ENCODE peak calls at places on chromosomes 12 and 14, in five cellular contexts. One of them, this sample, is unnamed.

GRCh38 chr14:73713206-73713803 is 879 bp downstream of the PNMA1 start:
- DNase-seq in GM12878: no peak
- DNase-seq in esophagus muscularis mucosa: no peak
- DNase-seq in stomach: no peak
- DNase-seq in spleen: no peak
- DNase-seq in this sample: no peak

GRCh38 chr12:70254225-70254624 is 11.0 kb downstream of the CNOT2 start:
- DNase-seq in stomach: no peak
- DNase-seq in spleen: no peak
- DNase-seq in esophagus muscularis mucosa: no peak
- DNase-seq in GM12878: no peak
- DNase-seq in this sample: no peak

GRCh38 chr12:88247241-88247643 is 105.1 kb downstream of the TMTC3 start:
- DNase-seq in esophagus muscularis mucosa: no peak
- DNase-seq in GM12878: no peak
- DNase-seq in spleen: no peak
- DNase-seq in stomach: no peak
- DNase-seq in this sample: no peak

GRCh38 chr12:49364989-49365388 is 2.3 kb upstream of the SPATS2 start:
- DNase-seq in stomach: no peak
- DNase-seq in GM12878: no peak
- DNase-seq in spleen: no peak
- DNase-seq in esophagus muscularis mucosa: no peak
- DNase-seq in this sample: no peak

GRCh38 chr14:50260511-50260910 is 29.1 kb upstream of the SOS2 start:
- DNase-seq in spleen: no peak
- DNase-seq in GM12878: no peak
- DNase-seq in stomach: no peak
- DNase-seq in esophagus muscularis mucosa: no peak
- DNase-seq in this sample: no peak

GRCh38 chr12:30796508-30796780 is 41.7 kb upstream of the CAPRIN2 start:
- DNase-seq in spleen: no peak
- DNase-seq in esophagus muscularis mucosa: no peak
- DNase-seq in GM12878: no peak
- DNase-seq in stomach: no peak
- DNase-seq in this sample: no peak

GRCh38 chr14:104138098-104138890 is at the start of gene KIF26A:
- DNase-seq in esophagus muscularis mucosa: no peak
- DNase-seq in GM12878: no peak
- DNase-seq in stomach: no peak
- DNase-seq in spleen: peak
- DNase-seq in this sample: no peak

GRCh38 chr12:119659289-119659897 is 8.5 kb upstream of the PRKAB1 start:
- DNase-seq in spleen: no peak
- DNase-seq in stomach: no peak
- DNase-seq in GM12878: no peak
- DNase-seq in esophagus muscularis mucosa: no peak
- DNase-seq in this sample: no peak

GRCh38 chr14:23079716-23080115 is 15.2 kb downstream of the ACIN1 start:
- DNase-seq in stomach: no peak
- DNase-seq in GM12878: no peak
- DNase-seq in spleen: no peak
- DNase-seq in esophagus muscularis mucosa: no peak
- DNase-seq in this sample: no peak

GRCh38 chr12:92743026-92743425 is 40.2 kb downstream of the PLEKHG7 start:
- DNase-seq in esophagus muscularis mucosa: peak
- DNase-seq in spleen: no peak
- DNase-seq in GM12878: no peak
- DNase-seq in stomach: no peak
- DNase-seq in this sample: no peak

GRCh38 chr12:60257063-60257462 is 661.2 kb downstream of the SLC16A7 start:
- DNase-seq in spleen: no peak
- DNase-seq in stomach: no peak
- DNase-seq in esophagus muscularis mucosa: no peak
- DNase-seq in GM12878: no peak
- DNase-seq in this sample: no peak

GRCh38 chr12:26402648-26403047 is 207.3 kb downstream of the SSPN start:
- DNase-seq in GM12878: no peak
- DNase-seq in esophagus muscularis mucosa: no peak
- DNase-seq in spleen: no peak
- DNase-seq in stomach: peak
- DNase-seq in this sample: no peak

GRCh38 chr14:103099081-103099732 is 4.7 kb downstream of the EXOC3L4 start:
- DNase-seq in stomach: peak
- DNase-seq in esophagus muscularis mucosa: no peak
- DNase-seq in spleen: no peak
- DNase-seq in GM12878: no peak
- DNase-seq in this sample: no peak

GRCh38 chr12:12427568-12427967 is 70.7 kb downstream of the BORCS5 start:
- DNase-seq in esophagus muscularis mucosa: no peak
- DNase-seq in spleen: no peak
- DNase-seq in GM12878: no peak
- DNase-seq in stomach: no peak
- DNase-seq in this sample: no peak

DNA sequence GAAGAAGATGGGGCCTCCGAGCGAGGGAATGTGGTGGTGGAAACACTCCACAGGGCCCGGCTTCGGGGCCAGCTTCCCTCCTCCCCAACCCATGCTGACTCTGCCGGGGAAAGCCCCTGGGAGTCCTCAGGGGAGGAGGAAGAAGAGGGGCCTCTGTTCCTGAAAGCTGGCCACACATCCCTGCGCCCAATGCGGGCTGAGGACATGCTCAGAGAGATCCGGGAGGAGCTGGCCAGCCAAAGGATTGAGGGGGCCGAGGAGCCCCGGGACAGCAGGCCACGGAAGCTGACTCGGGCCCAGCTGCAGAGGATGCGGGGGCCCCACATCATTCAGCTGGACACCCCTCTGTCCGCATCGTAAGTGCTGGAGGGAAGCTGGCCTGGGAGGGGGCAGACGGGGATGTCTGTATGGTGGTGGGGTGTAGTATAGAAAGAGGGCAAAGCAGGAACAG is 14.3 kb downstream of the TNFRSF1A start:
- DNase-seq in spleen: no peak
- DNase-seq in stomach: no peak
- DNase-seq in esophagus muscularis mucosa: no peak
- DNase-seq in GM12878: no peak
- DNase-seq in this sample: no peak
- TF ChIP-seq POLR2AphosphoS5 in spleen: peak
- TF ChIP-seq POLR2AphosphoS5 in stomach: no peak
- TF ChIP-seq POLR2AphosphoS5 in esophagus muscularis mucosa: no peak
- TF ChIP-seq POLR2AphosphoS5 in GM12878: no peak
- TF ChIP-seq POLR2AphosphoS5 in this sample: no peak

GRCh38 chr14:88209273-88209672 is 113.8 kb downstream of the KCNK10 start:
- DNase-seq in stomach: no peak
- DNase-seq in spleen: no peak
- DNase-seq in esophagus muscularis mucosa: no peak
- DNase-seq in GM12878: no peak
- DNase-seq in this sample: no peak
- TF ChIP-seq POLR2A in stomach: no peak
- TF ChIP-seq POLR2A in spleen: no peak
- TF ChIP-seq POLR2A in esophagus muscularis mucosa: no peak
- TF ChIP-seq POLR2A in GM12878: no peak
- TF ChIP-seq POLR2A in this sample: no peak

DNA sequence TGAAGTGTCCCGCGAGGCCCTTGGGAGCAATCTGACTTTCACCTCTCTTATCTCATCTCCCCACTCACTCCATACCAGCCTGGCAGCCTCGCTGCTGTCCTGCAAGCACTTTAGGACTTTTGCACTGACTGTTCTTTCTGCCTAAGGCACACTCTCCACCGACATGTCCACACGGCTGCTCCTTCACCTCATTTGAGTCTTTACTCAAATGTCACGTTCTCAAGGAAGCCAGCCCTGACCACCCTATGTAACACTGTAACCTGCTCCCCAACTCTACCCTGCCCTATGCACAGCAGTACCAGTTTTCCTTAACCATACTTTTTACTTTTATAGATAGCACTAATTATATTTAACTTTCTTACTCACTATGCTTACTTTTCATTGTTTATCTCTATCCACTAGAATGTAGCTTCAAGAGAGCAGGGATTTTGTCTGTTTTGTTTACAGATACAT is 32.0 kb downstream of the PRKD1 start:
- DNase-seq in spleen: no peak
- DNase-seq in GM12878: no peak
- DNase-seq in esophagus muscularis mucosa: no peak
- DNase-seq in stomach: peak
- DNase-seq in this sample: no peak
- TF ChIP-seq POLR2AphosphoS5 in spleen: no peak
- TF ChIP-seq POLR2AphosphoS5 in GM12878: no peak
- TF ChIP-seq POLR2AphosphoS5 in esophagus muscularis mucosa: no peak
- TF ChIP-seq POLR2AphosphoS5 in stomach: no peak
- TF ChIP-seq POLR2AphosphoS5 in this sample: no peak

DNA sequence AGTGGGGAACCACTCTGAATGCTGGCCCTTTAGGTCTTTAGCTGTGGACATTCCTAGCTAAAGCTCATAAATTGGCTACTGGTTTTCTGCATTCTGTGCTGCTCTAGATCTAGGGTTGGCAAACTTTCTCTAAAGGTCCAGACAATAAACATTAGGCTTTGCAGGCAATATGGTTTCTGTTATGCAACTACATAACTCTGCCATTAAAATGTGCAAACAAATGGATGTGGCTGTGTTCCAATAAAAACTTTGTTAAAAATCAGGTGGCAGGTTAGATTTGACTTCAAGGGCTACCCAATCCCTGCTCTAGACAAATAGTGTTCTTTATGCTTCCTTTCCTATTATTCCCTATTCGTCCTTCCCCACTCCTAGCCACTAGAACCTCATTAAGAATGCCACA is 6.8 kb upstream of the LRRC9 start:
- DNase-seq in esophagus muscularis mucosa: no peak
- DNase-seq in stomach: no peak
- DNase-seq in spleen: no peak
- DNase-seq in GM12878: no peak
- DNase-seq in this sample: no peak
- TF ChIP-seq POLR2A in esophagus muscularis mucosa: no peak
- TF ChIP-seq POLR2A in stomach: no peak
- TF ChIP-seq POLR2A in spleen: no peak
- TF ChIP-seq POLR2A in GM12878: no peak
- TF ChIP-seq POLR2A in this sample: no peak

GRCh38 chr12:28192145-28192544 is 1.9 kb downstream of the CCDC91 start:
- DNase-seq in esophagus muscularis mucosa: no peak
- DNase-seq in stomach: no peak
- DNase-seq in spleen: no peak
- DNase-seq in GM12878: no peak
- DNase-seq in this sample: no peak

GRCh38 chr12:28190321-28191017 is at the start of gene CCDC91:
- DNase-seq in spleen: peak
- DNase-seq in stomach: peak
- DNase-seq in GM12878: peak
- DNase-seq in esophagus muscularis mucosa: peak
- DNase-seq in this sample: peak

GRCh38 chr12:28189774-28190320 is 409 bp upstream of the CCDC91 start:
- DNase-seq in spleen: no peak
- DNase-seq in stomach: no peak
- DNase-seq in esophagus muscularis mucosa: no peak
- DNase-seq in GM12878: no peak
- DNase-seq in this sample: no peak

GRCh38 chr12:28191690-28192089 is 1.4 kb downstream of the CCDC91 start:
- DNase-seq in esophagus muscularis mucosa: no peak
- DNase-seq in stomach: no peak
- DNase-seq in spleen: no peak
- DNase-seq in GM12878: no peak
- DNase-seq in this sample: no peak

GRCh38 chr12:28191018-28191595 is 851 bp downstream of the CCDC91 start:
- DNase-seq in stomach: no peak
- DNase-seq in spleen: no peak
- DNase-seq in GM12878: no peak
- DNase-seq in esophagus muscularis mucosa: no peak
- DNase-seq in this sample: no peak
- TF ChIP-seq POLR2AphosphoS5 in stomach: no peak
- TF ChIP-seq POLR2AphosphoS5 in spleen: no peak
- TF ChIP-seq POLR2AphosphoS5 in GM12878: no peak
- TF ChIP-seq POLR2AphosphoS5 in esophagus muscularis mucosa: peak
- TF ChIP-seq POLR2AphosphoS5 in this sample: no peak

GRCh38 chr14:21029917-21030316 is at the start of gene TPPP2:
- DNase-seq in spleen: no peak
- DNase-seq in stomach: no peak
- DNase-seq in GM12878: no peak
- DNase-seq in esophagus muscularis mucosa: no peak
- DNase-seq in this sample: no peak

GRCh38 chr14:21036746-21037145 is 2.1 kb upstream of the RNASE13 start:
- DNase-seq in esophagus muscularis mucosa: no peak
- DNase-seq in spleen: no peak
- DNase-seq in stomach: no peak
- DNase-seq in GM12878: no peak
- DNase-seq in this sample: no peak

GRCh38 chr14:21034707-21035106 is at the start of gene RNASE13:
- DNase-seq in esophagus muscularis mucosa: no peak
- DNase-seq in stomach: no peak
- DNase-seq in GM12878: no peak
- DNase-seq in spleen: no peak
- DNase-seq in this sample: no peak

GRCh38 chr14:21030531-21030930 is 514 bp downstream of the TPPP2 start:
- DNase-seq in esophagus muscularis mucosa: no peak
- DNase-seq in GM12878: no peak
- DNase-seq in stomach: no peak
- DNase-seq in spleen: no peak
- DNase-seq in this sample: no peak

DNA sequence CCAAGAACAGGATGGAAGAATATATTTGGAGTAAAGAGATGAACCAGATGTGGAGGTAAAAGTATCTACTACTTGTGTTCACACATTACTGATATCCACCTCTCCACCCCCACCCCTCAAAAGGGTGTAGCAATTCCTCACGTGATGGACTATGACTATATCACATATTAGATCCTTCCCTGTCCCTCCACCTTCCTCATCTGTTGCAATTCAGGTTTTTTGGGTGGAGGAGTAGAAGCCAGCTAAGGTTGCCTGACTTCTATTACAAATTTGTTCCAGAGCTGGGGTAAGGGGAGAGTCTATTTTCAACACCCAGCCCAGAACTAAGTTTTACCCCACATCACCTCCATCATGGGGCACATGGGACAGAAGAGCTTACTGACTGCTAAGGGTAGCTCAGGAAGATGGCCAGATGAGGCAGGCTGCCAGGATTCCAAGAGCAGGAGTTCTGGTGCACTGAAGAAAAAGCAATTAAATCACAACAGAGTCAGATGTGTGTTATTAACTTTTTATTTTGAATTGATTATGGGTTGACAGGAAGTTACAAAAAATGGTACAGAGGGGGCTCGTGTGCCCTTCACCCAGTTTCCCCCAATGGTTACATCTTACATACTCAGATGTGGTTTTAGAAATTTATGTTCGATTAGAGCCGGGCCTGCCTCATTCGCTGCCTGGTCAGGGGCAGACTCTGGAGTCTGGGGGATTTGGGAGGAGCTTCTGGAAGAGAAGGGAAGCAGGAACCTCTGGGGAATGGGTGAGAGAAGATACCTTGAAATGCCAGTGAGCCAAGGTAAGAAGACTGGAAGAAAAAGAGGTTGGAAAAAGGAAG is 2.1 kb downstream of the RNASE13 start:
- DNase-seq in spleen: no peak
- DNase-seq in GM12878: no peak
- DNase-seq in stomach: no peak
- DNase-seq in esophagus muscularis mucosa: no peak
- DNase-seq in this sample: no peak
- TF ChIP-seq POLR2A in spleen: no peak
- TF ChIP-seq POLR2A in GM12878: no peak
- TF ChIP-seq POLR2A in stomach: no peak
- TF ChIP-seq POLR2A in esophagus muscularis mucosa: no peak
- TF ChIP-seq POLR2A in this sample: no peak

This sample was measured in GM12892.